ENCODE peak calls at places on chromosomes 11 and 22, in five cellular contexts. J, P, T, E and V are unnamed samples.

GRCh38 chr22:24118689-24119384 is 62.5 kb upstream of the SUSD2 start:
- DNase-seq in J (no peak), P (no peak), T (no peak), E (no peak), V (no peak)

GRCh38 chr11:73140213-73141030 is 1.7 kb downstream of the FCHSD2 start:
- DNase-seq in J (no peak), P (peak), T (no peak), E (no peak), V (peak)

GRCh38 chr11:90323289-90323688 is 100.4 kb upstream of the CHORDC1 start:
- DNase-seq in J (no peak), P (no peak), T (no peak), E (no peak), V (no peak)

GRCh38 chr11:97461934-97462333 is 1072.1 kb downstream of the JRKL start:
- DNase-seq in J (no peak), P (no peak), T (no peak), E (no peak), V (peak)

GRCh38 chr11:7904910-7905309 is 26.2 kb downstream of the OR10A6 start:
- DNase-seq in J (no peak), P (no peak), T (no peak), E (no peak), V (no peak)

GRCh38 chr11:67264886-67265632 is 1.2 kb upstream of the GRK2 start:
- DNase-seq in J (no peak), P (no peak), T (no peak), E (no peak), V (no peak)

GRCh38 chr11:131773626-131774025 is 403.2 kb downstream of the NTM start:
- DNase-seq in J (no peak), P (no peak), T (no peak), E (no peak), V (no peak)

GRCh38 chr22:29312218-29313125 is 3.0 kb downstream of the RASL10A start:
- DNase-seq in J (no peak), P (peak), T (no peak), E (no peak), V (no peak)

GRCh38 chr22:43207386-43207785 is 20.5 kb upstream of the TTLL12 start:
- DNase-seq in J (no peak), P (no peak), T (no peak), E (no peak), V (no peak)

GRCh38 chr11:96254854-96255253 is 88.1 kb downstream of the MAML2 start:
- DNase-seq in J (no peak), P (no peak), T (no peak), E (no peak), V (no peak)

GRCh38 chr11:87180743-87181142 is 143.0 kb downstream of the TMEM135 start:
- DNase-seq in J (no peak), P (no peak), T (no peak), E (no peak), V (no peak)

GRCh38 chr11:31959711-31960110 is 131.2 kb upstream of the RCN1 start:
- DNase-seq in J (no peak), P (no peak), T (no peak), E (no peak), V (no peak)

GRCh38 chr11:2779981-2780849 is 80.4 kb upstream of the KCNQ1OT1 start:
- DNase-seq in J (peak), P (peak), T (no peak), E (peak), V (no peak)

GRCh38 chr11:57174656-57175055 is 7.1 kb upstream of the LRRC55 start:
- DNase-seq in J (no peak), P (no peak), T (no peak), E (no peak), V (no peak)

GRCh38 chr11:83724704-83725114 is 438.5 kb upstream of the CCDC90B start:
- DNase-seq in J (no peak), P (peak), T (no peak), E (no peak), V (peak)

GRCh38 chr11:64724863-64725535 is 2.0 kb upstream of the NRXN2 start:
- DNase-seq in J (peak), P (no peak), T (no peak), E (no peak), V (no peak)

GRCh38 chr11:120133216-120134105 is 4.5 kb downstream of the TRIM29 start:
- DNase-seq in J (no peak), P (peak), T (no peak), E (no peak), V (no peak)

GRCh38 chr11:8360086-8360828 is 96.6 kb upstream of the LMO1 start:
- DNase-seq in J (peak), P (no peak), T (no peak), E (no peak), V (no peak)

GRCh38 chr11:120317689-120318195 is 7.4 kb upstream of the TLCD5 start:
- DNase-seq in J (no peak), P (no peak), T (no peak), E (no peak), V (no peak)

GRCh38 chr22:29782061-29782845 is 15.1 kb downstream of the UQCR10 start:
- DNase-seq in J (peak), P (no peak), T (no peak), E (no peak), V (peak)

GRCh38 chr11:2793781-2794418 is 91.7 kb downstream of the CDKN1C start:
- DNase-seq in J (no peak), P (peak), T (no peak), E (no peak), V (no peak)

GRCh38 chr11:43984519-43985385 is 42.3 kb downstream of the C11orf96 start:
- DNase-seq in J (peak), P (no peak), T (no peak), E (no peak), V (no peak)

GRCh38 chr11:130455493-130456127 is 7.2 kb downstream of the ADAMTS15 start:
- DNase-seq in J (no peak), P (no peak), T (no peak), E (no peak), V (no peak)

GRCh38 chr11:34525887-34526657 is 12.5 kb upstream of the ELF5 start:
- DNase-seq in J (no peak), P (no peak), T (no peak), E (no peak), V (no peak)

GRCh38 chr11:34525098-34525497 is 11.5 kb upstream of the ELF5 start:
- DNase-seq in J (no peak), P (no peak), T (no peak), E (no peak), V (no peak)

GRCh38 chr11:34522188-34522587 is 8.6 kb upstream of the ELF5 start:
- DNase-seq in J (no peak), P (no peak), T (no peak), E (no peak), V (no peak)

GRCh38 chr11:34523053-34523452 is 9.5 kb upstream of the ELF5 start:
- DNase-seq in J (no peak), P (no peak), T (no peak), E (no peak), V (no peak)

DNA sequence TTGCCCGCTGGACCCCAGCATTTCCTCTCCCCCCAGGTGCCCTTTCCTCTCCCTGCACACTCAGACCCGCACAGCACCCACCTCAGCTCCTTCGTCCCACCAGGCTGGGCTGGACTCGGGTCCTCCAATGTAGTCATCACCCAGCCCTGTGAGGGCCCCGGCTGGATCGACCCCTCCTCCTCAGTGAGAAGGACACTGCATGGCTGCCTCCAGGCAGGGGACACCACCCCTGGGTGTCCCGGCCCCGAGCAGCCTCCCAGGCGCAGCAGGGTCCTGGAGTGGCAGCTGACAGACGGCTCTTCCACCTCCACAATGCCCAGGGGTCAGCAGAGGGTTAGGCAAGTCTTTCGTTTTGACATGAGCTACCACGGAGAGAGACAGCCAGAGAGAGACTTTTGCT is 11.1 kb upstream of the ELF5 start:
- DNase-seq in J (no peak), P (no peak), T (no peak), E (no peak), V (no peak)
- TF ChIP-seq JUND in J (no peak), P (no peak), T (no peak), E (no peak), V (no peak)

DNA sequence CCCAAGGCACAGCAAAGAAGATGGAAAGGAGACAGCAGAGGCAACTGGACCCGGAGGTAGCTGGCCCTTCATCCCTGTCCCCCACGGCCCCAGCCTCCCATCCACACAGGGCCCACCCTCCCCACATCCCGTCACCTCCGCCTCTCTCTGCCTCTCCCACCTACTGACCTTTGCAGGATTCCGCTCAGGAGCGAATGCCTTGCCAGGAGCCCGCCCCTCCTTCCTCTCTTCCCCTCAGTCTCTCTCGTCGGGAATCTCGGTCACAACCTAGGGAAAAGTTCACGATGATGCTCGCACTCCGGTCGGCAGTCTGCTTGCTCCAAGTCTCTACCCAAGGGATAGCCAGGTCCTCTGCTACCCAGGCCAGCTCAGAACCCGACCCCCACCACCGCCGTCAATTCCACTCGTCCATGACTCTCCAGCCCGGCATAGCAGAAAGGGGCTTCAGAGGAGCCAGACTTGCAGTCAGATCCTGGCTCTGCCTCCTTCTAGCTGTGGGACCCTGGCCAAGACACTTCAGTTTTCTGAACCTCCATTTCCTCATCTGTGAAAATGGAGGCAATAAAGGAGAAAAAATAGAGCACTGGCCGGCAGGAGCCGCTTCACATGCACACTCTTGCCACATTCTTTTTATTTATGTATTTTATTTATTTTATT is 10.2 kb downstream of the AHNAK start:
- DNase-seq in J (no peak), P (no peak), T (no peak), E (no peak), V (no peak)
- TF ChIP-seq JUND in J (no peak), P (no peak), T (no peak), E (no peak), V (no peak)

GRCh38 chr11:116981216-116981887 is 116.9 kb downstream of the SIK3 start:
- DNase-seq in J (no peak), P (no peak), T (no peak), E (no peak), V (no peak)
- TF ChIP-seq JUND in J (no peak), P (no peak), T (no peak), E (no peak), V (no peak)

GRCh38 chr22:17890245-17890671 is 116.0 kb upstream of the BID start:
- DNase-seq in J (no peak), P (no peak), T (no peak), E (peak), V (no peak)

GRCh38 chr22:17890892-17891291 is 116.6 kb upstream of the BID start:
- DNase-seq in J (no peak), P (no peak), T (no peak), E (no peak), V (no peak)

GRCh38 chr22:17888855-17889254 is 114.6 kb upstream of the BID start:
- DNase-seq in J (no peak), P (peak), T (no peak), E (peak), V (no peak)

GRCh38 chr22:17893900-17894299 is 119.6 kb upstream of the BID start:
- DNase-seq in J (peak), P (no peak), T (no peak), E (no peak), V (no peak)

GRCh38 chr22:17891427-17892167 is 117.3 kb upstream of the BID start:
- DNase-seq in J (peak), P (peak), T (no peak), E (peak), V (peak)
- TF ChIP-seq JUND in J (no peak), P (no peak), T (no peak), E (no peak), V (no peak)

GRCh38 chr22:45273452-45274075 is 11.2 kb upstream of the UPK3A start:
- DNase-seq in J (peak), P (no peak), T (no peak), E (no peak), V (no peak)
- TF ChIP-seq JUND in J (no peak), P (no peak), T (no peak), E (no peak), V (no peak)

DNA sequence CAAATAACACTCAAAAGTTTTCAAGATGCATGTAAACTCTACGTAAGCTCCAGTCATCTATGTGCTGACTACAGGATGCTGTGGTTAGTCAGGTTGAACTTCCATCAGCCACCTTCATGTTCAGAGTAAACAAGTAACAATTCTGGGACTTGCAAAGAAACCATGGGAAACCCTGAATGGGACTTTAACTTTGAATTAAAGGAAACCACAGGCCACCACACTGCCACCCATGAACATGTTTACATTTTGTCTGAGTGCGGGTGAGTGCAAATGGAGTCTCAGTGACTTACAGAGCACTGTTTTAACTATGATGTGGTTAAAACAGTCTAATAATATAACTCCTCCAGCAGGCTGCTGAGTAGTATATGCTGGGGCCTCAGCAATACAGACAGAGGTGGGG is 12.9 kb upstream of the SYTL2 start:
- DNase-seq in J (no peak), P (no peak), T (no peak), E (no peak), V (no peak)
- TF ChIP-seq JUND in J (no peak), P (no peak), T (no peak), E (no peak), V (no peak)

DNA sequence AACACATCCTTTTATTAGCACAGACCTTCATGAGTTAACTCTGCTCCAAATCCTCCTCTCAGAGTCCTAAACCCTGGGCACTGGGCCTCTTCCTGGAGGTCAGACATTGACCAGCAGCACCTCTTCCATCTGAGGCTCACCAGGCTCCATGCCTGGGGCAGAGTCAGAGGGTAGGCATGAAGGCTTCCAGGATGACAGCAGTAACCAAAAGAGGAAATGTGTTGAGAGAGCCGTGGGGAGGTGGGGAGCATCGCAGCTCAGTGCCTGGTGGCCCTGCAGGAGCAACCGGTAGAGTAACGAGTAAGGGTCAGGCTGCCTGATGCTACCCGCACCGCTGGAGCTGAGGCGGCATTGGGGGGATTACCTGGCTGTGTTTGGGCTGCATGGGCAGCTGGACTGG is 9.4 kb upstream of the NAV2 start:
- DNase-seq in J (no peak), P (no peak), T (no peak), E (no peak), V (no peak)
- TF ChIP-seq JUND in J (no peak), P (no peak), T (no peak), E (no peak), V (no peak)